ENCODE peak calls at places on chromosome 19, in six cellular contexts. O is cardiac muscle cell, T is lower lobe of right lung, Z is dorsolateral prefrontal cortex, C is Peyer's patch, V is PC-3. K is an unnamed sample.

GRCh38 chr19:53037101-53038097 is 7.1 kb upstream of the ERVV-2 start:
- DNase-seq in O (peak; percentile 67), T (peak; percentile 48), Z (no peak), C (no peak), V (no peak), K (no peak)

GRCh38 chr19:33416307-33417215 is 43.1 kb downstream of the CEBPG start:
- DNase-seq in O (peak; percentile 72), T (no peak), Z (no peak), C (peak; percentile 85), V (peak; percentile 77), K (no peak)

GRCh38 chr19:42178791-42179500 is 38.5 kb downstream of the DEDD2 start:
- DNase-seq in O (no peak), T (no peak), Z (no peak), C (no peak), V (no peak), K (no peak)

GRCh38 chr19:38528213-38528755 is 89.5 kb downstream of the MAP4K1 start:
- DNase-seq in O (no peak), T (peak; percentile 14), Z (no peak), C (no peak), V (no peak), K (no peak)

GRCh38 chr19:34482380-34483250 is 1.1 kb downstream of the WTIP start:
- DNase-seq in O (peak; percentile 54), T (no peak), Z (no peak), C (peak; percentile 42), V (no peak), K (no peak)

GRCh38 chr19:8052464-8052859 is at the start of gene CCL25:
- DNase-seq in O (no peak), T (no peak), Z (no peak), C (no peak), V (no peak), K (no peak)

GRCh38 chr19:41999071-41999877 is 5.2 kb upstream of the ATP1A3 start:
- DNase-seq in O (no peak), T (no peak), Z (peak; percentile 46), C (no peak), V (no peak), K (no peak)

GRCh38 chr19:3192228-3192635 is 6.5 kb downstream of the NCLN start:
- DNase-seq in O (no peak), T (no peak), Z (no peak), C (no peak), V (no peak), K (no peak)

GRCh38 chr19:6521718-6522646 is 8.8 kb upstream of the TNFSF9 start:
- DNase-seq in O (peak; percentile 41), T (peak; percentile 58), Z (no peak), C (peak; percentile 92), V (no peak), K (no peak)

GRCh38 chr19:11094520-11094894 is 5.2 kb downstream of the LDLR start:
- DNase-seq in O (no peak), T (no peak), Z (no peak), C (no peak), V (no peak), K (no peak)

GRCh38 chr19:58406818-58407657 is 1.4 kb upstream of the ZNF584 start:
- DNase-seq in O (no peak), T (no peak), Z (no peak), C (no peak), V (no peak), K (no peak)

GRCh38 chr19:54136086-54136863 is 1.3 kb upstream of the CNOT3 start:
- DNase-seq in O (no peak), T (no peak), Z (no peak), C (no peak), V (peak; percentile 15), K (no peak)

GRCh38 chr19:55642153-55643002 is 1.1 kb upstream of the ZNF581 start:
- DNase-seq in O (peak; percentile 39), T (peak; percentile 65), Z (no peak), C (no peak), V (peak; percentile 51), K (no peak)

GRCh38 chr19:35006342-35006998 is 6.3 kb downstream of the GRAMD1A start:
- DNase-seq in O (peak; percentile 88), T (peak; percentile 76), Z (no peak), C (no peak), V (peak; percentile 93), K (no peak)

GRCh38 chr19:42528354-42529247 is at the start of gene CEACAM1:
- DNase-seq in O (peak; percentile 53), T (peak; percentile 71), Z (no peak), C (peak; percentile 92), V (peak; percentile 35), K (no peak)

GRCh38 chr19:28465317-28466086 is 747.4 kb downstream of the UQCRFS1 start:
- DNase-seq in O (no peak), T (no peak), Z (no peak), C (no peak), V (no peak), K (no peak)

GRCh38 chr19:50328257-50329145 is 676 bp downstream of the KCNC3 start:
- DNase-seq in O (no peak), T (peak; percentile 72), Z (peak; percentile 51), C (no peak), V (peak; percentile 39), K (no peak)

GRCh38 chr19:51111606-51112005 is 3.4 kb upstream of the CTU1 start:
- DNase-seq in O (no peak), T (no peak), Z (no peak), C (no peak), V (peak; percentile 36), K (no peak)

GRCh38 chr19:33771308-33772101 is 25.2 kb upstream of the KCTD15 start:
- DNase-seq in O (peak; percentile 78), T (peak; percentile 74), Z (peak; percentile 69), C (peak; percentile 80), V (peak; percentile 79), K (no peak)

GRCh38 chr19:12793290-12794195 is 2.3 kb downstream of the JUNB start:
- DNase-seq in O (peak; percentile 97), T (peak; percentile 94), Z (peak; percentile 91), C (peak; percentile 97), V (peak; percentile 99), K (no peak)

DNA sequence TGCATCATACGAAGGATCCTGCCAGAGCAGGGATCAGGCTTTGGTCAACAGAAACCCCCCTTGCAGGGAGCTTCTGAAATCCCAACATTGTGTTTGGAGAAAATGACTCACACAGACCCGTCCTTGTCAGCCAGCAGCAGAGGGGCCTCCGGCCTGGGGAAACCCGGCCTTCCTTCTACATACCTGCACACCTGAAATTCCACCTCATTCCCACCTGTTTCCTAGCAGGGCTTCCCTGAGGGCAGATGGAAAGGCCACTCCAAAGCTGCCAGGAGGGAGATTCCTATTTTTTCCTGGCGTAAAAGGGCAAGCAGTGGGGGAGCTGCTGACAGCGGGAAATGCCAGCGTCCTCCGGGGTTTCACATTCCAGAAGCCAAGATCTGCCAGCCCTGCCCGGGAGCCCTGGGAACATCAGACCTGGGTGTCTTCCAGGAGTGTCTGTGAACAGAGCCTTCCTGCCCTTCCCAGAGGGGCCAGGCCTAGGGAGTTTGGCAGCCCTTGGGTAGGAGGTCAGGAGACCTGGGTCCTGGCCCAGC is 3.0 kb upstream of the IGFL1 start:
- DNase-seq in O (no peak), T (no peak), Z (no peak), C (no peak), V (peak; percentile 43), K (no peak)
- H3K27me3 ChIP-seq in O (peaks cover 35% of the 10 kb centered on the region), T (peaks cover 7% of the 10 kb centered on the region), Z (peaks cover 29% of the 10 kb centered on the region), C (no peaks in the 10 kb centered on the region), V (peaks cover 8% of the 10 kb centered on the region), K (no peaks in the 10 kb centered on the region)

GRCh38 chr19:17311455-17312248 is 2.3 kb downstream of the DDA1 start:
- DNase-seq in O (peak; percentile 42), T (no peak), Z (no peak), C (no peak), V (peak; percentile 82), K (no peak)
- H3K27ac ChIP-seq in O (no peak overlapping the region), T (no peak overlapping the region), Z (no peak overlapping the region), C (no peak overlapping the region), V (peak overlapping the region; percentile 76), K (no peak overlapping the region)

GRCh38 chr19:4597975-4598671 is 38.6 kb upstream of the SEMA6B start:
- DNase-seq in O (peak; percentile 53), T (peak; percentile 49), Z (no peak), C (peak; percentile 53), V (peak; percentile 61), K (no peak)
- H3K27me3 ChIP-seq in O (no peaks in the 10 kb centered on the region), T (peaks cover 73% of the 10 kb centered on the region), Z (peaks cover 20% of the 10 kb centered on the region), C (no peaks in the 10 kb centered on the region), V (peaks cover 4% of the 10 kb centered on the region), K (peaks cover 6% of the 10 kb centered on the region)

DNA sequence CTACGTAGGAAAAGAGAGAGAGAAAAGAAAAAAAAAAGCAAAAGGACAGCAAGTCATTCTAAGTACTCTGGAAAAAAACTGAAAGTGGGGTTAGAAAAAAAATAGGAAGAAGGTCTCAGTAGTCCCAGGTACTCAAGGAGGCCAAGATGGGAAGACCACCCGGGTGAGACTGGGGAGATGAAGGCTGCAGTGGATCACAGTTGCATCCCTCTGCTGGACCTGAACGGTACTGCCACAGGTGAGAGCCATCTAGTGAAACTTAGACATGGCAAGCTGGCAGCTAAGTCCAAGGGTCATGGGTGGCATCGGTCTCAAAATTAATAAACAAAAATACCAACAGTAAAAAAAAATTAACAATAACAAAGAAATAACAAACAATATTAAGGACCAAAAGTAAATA is 41.0 kb upstream of the ZNF91 start:
- DNase-seq in O (no peak), T (no peak), Z (no peak), C (no peak), V (peak; percentile 4), K (no peak)
- H3K27ac ChIP-seq in O (no peak overlapping the region), T (no peak overlapping the region), Z (no peak overlapping the region), C (no peak overlapping the region), V (no peak overlapping the region), K (no peak overlapping the region)

DNA sequence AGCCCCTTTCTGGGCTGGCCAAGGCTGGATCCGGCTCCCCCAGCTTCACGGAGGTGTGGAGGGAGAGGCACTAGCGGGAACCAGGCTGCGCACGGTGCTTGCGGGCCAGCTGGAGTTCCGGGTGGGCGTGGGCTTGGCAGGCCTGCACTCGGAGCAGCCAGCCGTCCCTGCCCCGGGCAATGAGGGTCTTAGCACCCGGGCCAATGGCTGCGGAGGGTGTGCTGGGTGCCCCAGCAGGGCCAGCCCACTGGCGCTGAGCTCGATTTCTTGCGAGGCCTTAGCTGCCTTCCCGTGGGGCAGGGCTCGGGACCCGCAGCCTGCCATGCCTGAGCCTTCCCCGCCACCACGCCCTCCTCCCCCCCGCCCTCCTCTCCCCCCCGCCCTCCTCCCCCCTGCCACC is 2.6 kb upstream of the ZNF559 start:
- DNase-seq in O (no peak), T (no peak), Z (no peak), C (no peak), V (no peak), K (no peak)
- H3K27me3 ChIP-seq in O (no peaks in the 10 kb centered on the region), T (no peaks in the 10 kb centered on the region), Z (no peaks in the 10 kb centered on the region), C (no peaks in the 10 kb centered on the region), V (no peaks in the 10 kb centered on the region), K (no peaks in the 10 kb centered on the region)

DNA sequence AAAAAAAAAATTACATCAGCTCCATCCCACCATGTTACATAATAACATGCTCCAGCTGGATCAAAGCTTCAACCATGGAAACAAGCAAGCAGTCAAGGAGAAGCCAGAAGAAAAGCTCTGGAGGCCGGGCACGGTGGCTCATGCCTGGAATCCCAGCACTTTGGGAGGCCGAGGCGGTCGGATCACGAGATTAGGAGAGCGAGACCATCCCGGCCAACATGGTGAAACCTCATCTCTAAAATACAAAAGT is 7.8 kb downstream of the UBXN6 start:
- DNase-seq in O (no peak), T (no peak), Z (no peak), C (no peak), V (no peak), K (no peak)
- H3K27ac ChIP-seq in O (no peak overlapping the region), T (no peak overlapping the region), Z (peak overlapping the region; percentile 70), C (no peak overlapping the region), V (no peak overlapping the region), K (peak overlapping the region; percentile 4)